ENCODE peak calls at places on chromosomes 12 and 14, in six cellular contexts. D is ovary, Q is HCT116, L is gastrocnemius medialis, T is A549, O is H1. X is an unnamed sample.

GRCh38 chr14:101636081-101636560 is 74.8 kb downstream of the DIO3 start:
- DNase-seq in O (no peak), L (no peak), T (no peak), D (no peak), Q (no peak), X (no peak)

GRCh38 chr12:121803861-121804416 is at the start of gene SETD1B:
- DNase-seq in T (peak; percentile 76), O (no peak), Q (no peak), L (peak; percentile 68), D (peak; percentile 69), X (no peak)

GRCh38 chr12:45543887-45544286 is 185.6 kb upstream of the ARID2 start:
- DNase-seq in L (peak; percentile 15), D (no peak), Q (peak; percentile 80), T (peak; percentile 78), O (peak; percentile 23), X (no peak)

GRCh38 chr12:93302331-93303229 is 75.1 kb upstream of the NUDT4 start:
- DNase-seq in O (no peak), L (peak; percentile 20), Q (no peak), D (no peak), T (no peak), X (no peak)

GRCh38 chr14:41663478-41663845 is 56.8 kb downstream of the LRFN5 start:
- DNase-seq in O (no peak), Q (no peak), T (no peak), L (no peak), D (no peak), X (no peak)

GRCh38 chr12:82176761-82177490 is 181.3 kb downstream of the CCDC59 start:
- DNase-seq in L (no peak), T (no peak), D (no peak), Q (no peak), O (no peak), X (no peak)

GRCh38 chr12:6229823-6230222 is 29.6 kb downstream of the CD9 start:
- DNase-seq in L (peak; percentile 75), D (peak; percentile 49), O (no peak), Q (no peak), T (no peak), X (no peak)

GRCh38 chr12:74152370-74152769 is 385.3 kb upstream of the ATXN7L3B start:
- DNase-seq in T (no peak), D (no peak), L (no peak), Q (no peak), O (no peak), X (no peak)

GRCh38 chr14:89137514-89138163 is 279.4 kb downstream of the FOXN3 start:
- DNase-seq in L (peak; percentile 19), Q (peak; percentile 70), D (no peak), O (no peak), T (peak; percentile 77), X (peak; percentile 2)

GRCh38 chr14:33943081-33943480 is 7.8 kb downstream of the EGLN3 start:
- DNase-seq in T (no peak), L (no peak), Q (no peak), D (no peak), O (no peak), X (no peak)

GRCh38 chr14:81729622-81730021 is 196.0 kb upstream of the SEL1L start:
- DNase-seq in D (no peak), T (no peak), L (no peak), O (no peak), Q (no peak), X (no peak)

DNA sequence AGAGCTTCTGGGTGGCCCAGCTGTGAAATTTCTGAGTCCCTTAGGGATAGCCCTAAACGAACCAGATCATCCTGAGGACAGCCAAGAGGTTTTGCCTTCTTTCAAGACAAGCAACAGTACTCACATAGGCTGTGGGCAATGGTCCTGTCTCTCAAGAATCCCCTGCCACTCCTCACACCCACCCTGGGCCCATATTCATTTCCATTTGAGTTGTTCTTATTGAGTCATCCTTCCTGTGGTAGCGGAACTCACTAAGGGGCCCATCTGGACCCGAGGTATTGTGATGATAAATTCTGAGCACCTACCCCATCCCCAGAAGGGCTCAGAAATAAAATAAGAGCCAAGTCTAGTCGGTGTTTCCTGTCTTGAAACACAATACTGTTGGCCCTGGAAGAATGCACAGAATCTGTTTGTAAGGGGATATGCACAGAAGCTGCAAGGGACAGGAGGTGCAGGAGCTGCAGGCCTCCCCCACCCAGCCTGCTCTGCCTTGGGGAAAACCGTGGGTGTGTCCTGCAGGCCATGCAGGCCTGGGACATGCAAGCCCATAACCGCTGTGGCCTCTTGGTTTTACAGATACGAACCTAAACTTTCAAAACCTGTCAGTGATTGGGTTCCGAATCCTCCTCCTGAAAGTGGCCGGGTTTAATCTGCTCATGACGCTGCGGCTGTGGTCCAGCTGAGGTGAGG is 38.9 kb downstream of the DAD1 start:
- DNase-seq in D (no peak), T (no peak), L (no peak), Q (no peak), O (peak; percentile 43), X (no peak)
- TF ChIP-seq POLR2A in D (no peak), T (no peak), L (no peak), Q (no peak), O (no peak), X (no peak)

DNA sequence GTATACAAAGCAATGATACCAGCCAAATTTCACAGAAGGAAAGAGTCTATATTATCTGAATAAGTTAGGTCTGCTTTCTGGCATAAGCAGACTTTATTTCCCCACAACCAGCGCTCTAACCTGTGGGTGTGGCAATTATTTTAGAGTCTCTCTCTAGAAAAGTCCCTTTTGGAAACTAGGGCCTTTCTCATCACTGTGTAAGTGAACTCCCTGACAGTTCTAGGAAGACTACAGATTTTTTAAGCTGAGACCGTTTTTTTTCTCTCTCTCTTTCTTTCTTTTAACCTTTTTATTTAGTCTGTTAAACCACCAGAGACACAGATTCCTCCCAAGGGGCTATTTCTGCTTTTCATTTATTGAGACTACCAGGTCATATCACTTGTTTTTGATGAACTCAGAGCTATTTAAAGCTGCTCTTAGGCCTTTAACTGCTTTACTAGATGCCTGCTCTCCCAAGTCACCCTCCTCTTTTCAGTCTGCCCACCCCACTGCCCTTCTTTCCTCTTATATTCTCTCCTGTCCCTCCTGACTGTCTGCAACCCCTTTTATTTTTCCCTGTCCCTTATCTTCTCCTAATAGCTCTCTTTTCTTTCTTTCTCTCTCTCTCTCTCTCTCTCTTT is 69.2 kb upstream of the ARHGAP5 start:
- DNase-seq in L (no peak), O (no peak), Q (no peak), T (no peak), D (no peak), X (no peak)
- H3K27ac ChIP-seq in L (peak overlapping the region; percentile 28), O (no peak overlapping the region), Q (no peak overlapping the region), T (peak overlapping the region; percentile 92), D (no peak overlapping the region), X (no peak overlapping the region)

GRCh38 chr12:13258212-13258611 is 61.7 kb downstream of the EMP1 start:
- DNase-seq in Q (no peak), O (no peak), T (no peak), D (no peak), L (no peak), X (no peak)

GRCh38 chr12:13254311-13254710 is 57.8 kb downstream of the EMP1 start:
- DNase-seq in L (no peak), T (no peak), O (no peak), Q (no peak), D (no peak), X (no peak)

GRCh38 chr12:13257356-13257875 is 60.9 kb downstream of the EMP1 start:
- DNase-seq in L (no peak), D (no peak), Q (no peak), O (no peak), T (no peak), X (no peak)

GRCh38 chr12:13256705-13257045 is 60.1 kb downstream of the EMP1 start:
- DNase-seq in D (no peak), Q (no peak), L (no peak), T (no peak), O (no peak), X (no peak)

DNA sequence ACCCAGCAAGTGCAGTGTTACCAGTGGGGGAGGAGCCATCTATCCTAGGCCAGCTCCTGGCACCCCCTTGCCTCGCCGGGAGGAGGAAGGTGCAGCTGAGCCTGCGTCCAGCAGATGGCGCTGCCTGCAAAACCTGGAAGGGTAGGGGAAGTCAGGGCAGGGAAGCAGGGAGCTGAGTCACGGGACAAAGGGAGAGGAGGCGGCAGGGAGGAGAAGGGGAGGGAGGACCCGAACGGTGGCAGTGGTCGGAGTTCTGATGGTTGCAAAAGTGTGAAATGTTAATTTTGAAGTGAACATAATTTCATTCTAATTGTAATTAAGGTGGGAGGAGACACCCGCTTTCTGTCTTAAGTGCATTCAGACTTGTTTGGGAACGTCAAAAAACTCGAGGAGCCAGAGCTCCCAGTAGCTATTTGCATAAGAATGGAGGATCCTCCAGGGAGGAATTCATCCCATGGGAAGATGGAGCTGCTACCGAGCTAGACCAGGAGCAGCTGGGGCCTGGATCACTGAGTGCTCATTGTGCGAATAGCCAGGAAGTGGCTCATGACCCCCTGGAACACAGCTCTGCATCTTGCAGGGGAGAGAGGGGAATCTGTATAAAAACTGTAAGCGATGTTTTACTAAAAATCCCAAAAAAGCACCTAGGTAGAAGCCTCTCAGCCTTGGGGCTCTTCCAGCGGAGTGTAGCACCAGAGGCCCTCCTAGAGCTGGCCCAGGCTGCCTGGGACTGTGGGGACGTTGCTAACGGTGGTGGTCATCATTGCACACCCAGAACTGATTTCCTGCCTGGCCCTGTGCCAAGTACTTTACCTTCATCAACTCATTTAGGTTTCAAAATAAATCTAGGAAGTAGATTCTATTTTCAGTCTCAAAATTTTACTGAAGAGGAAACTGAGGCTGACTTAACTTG is 59.5 kb downstream of the EMP1 start:
- DNase-seq in L (peak; percentile 90), O (peak; percentile 90), Q (peak; percentile 89), D (peak; percentile 95), T (peak; percentile 95), X (peak; percentile 46)
- H3K4me3 ChIP-seq in L (peak overlapping the region; percentile 36), O (peak overlapping the region; percentile 37), Q (peak overlapping the region; percentile 13), D (peak overlapping the region; percentile 13), T (peak overlapping the region; percentile 40), X (peak overlapping the region; percentile 59)

GRCh38 chr12:53623526-53623925 is 2.7 kb downstream of the ATF7 start:
- DNase-seq in D (no peak), T (peak; percentile 35), O (no peak), Q (no peak), L (no peak), X (no peak)
- TF ChIP-seq POLR2A in D (no peak), T (no peak), O (no peak), Q (no peak), L (no peak), X (peak; percentile 32)

GRCh38 chr14:51068268-51068667 is 26.6 kb downstream of the TRIM9 start:
- DNase-seq in L (no peak), D (no peak), Q (no peak), O (no peak), T (no peak), X (no peak)
- H3K27ac ChIP-seq in L (no peak overlapping the region), D (no peak overlapping the region), Q (no peak overlapping the region), O (no peak overlapping the region), T (no peak overlapping the region), X (no peak overlapping the region)

GRCh38 chr12:49348781-49349180 is 2.1 kb downstream of the DNAJC22 start:
- DNase-seq in Q (no peak), O (no peak), L (no peak), T (no peak), D (no peak), X (no peak)
- H3K4me3 ChIP-seq in Q (peak overlapping the region; percentile 80), O (no peak overlapping the region), L (no peak overlapping the region), T (peak overlapping the region; percentile 50), D (no peak overlapping the region), X (no peak overlapping the region)